ENCODE peak calls at places on chromosomes 4 and X, in nine cellular contexts. B, X, I, P, T, Q, C, E and U are unnamed samples.

GRCh38 chr4:23999714-24000113 is 109.9 kb upstream of the PPARGC1A start:
- DNase-seq in B (no peak), X (no peak), I (no peak), P (no peak), T (no peak), Q (no peak), C (no peak), E (no peak), U (no peak)

GRCh38 chr4:147772459-147772969 is 40.6 kb downstream of the ARHGAP10 start:
- DNase-seq in B (no peak), X (no peak), I (peak; percentile 90), P (no peak), T (no peak), Q (no peak), C (no peak), E (peak; percentile 55), U (no peak)

GRCh38 chr4:14596904-14597303 is 405.4 kb upstream of the CPEB2 start:
- DNase-seq in B (no peak), X (no peak), I (no peak), P (no peak), T (no peak), Q (no peak), C (no peak), E (no peak), U (no peak)

GRCh38 chrX:155966876-155967275 is 30.6 kb upstream of the IL9R start:
- DNase-seq in B (no peak), X (no peak), I (no peak), P (no peak), T (peak; percentile 53), Q (peak; percentile 9), C (peak; percentile 48), E (no peak), U (peak; percentile 37)

GRCh38 chr4:14193601-14194000 is 566.1 kb upstream of the BOD1L1 start:
- DNase-seq in B (no peak), X (no peak), I (peak; percentile 64), P (no peak), T (no peak), Q (no peak), C (no peak), E (no peak), U (no peak)

GRCh38 chr4:170736710-170737109 is 647.0 kb upstream of the AADAT start:
- DNase-seq in B (no peak), X (no peak), I (no peak), P (no peak), T (no peak), Q (no peak), C (no peak), E (peak; percentile 1), U (no peak)

GRCh38 chrX:49308604-49309269 is 5.3 kb downstream of the GAGE10 start:
- DNase-seq in B (peak; percentile 60), X (no peak), I (peak; percentile 31), P (no peak), T (no peak), Q (no peak), C (no peak), E (no peak), U (peak; percentile 21)

GRCh38 chrX:133654801-133655200 is 239.5 kb upstream of the GPC4 start:
- DNase-seq in B (no peak), X (no peak), I (peak; percentile 38), P (no peak), T (no peak), Q (no peak), C (no peak), E (no peak), U (no peak)

GRCh38 chr4:48629458-48629857 is 139.4 kb downstream of the ZAR1 start:
- DNase-seq in B (no peak), X (no peak), I (no peak), P (no peak), T (no peak), Q (no peak), C (no peak), E (no peak), U (no peak)

GRCh38 chr4:52670121-52670520 is 11.0 kb upstream of the USP46 start:
- DNase-seq in B (no peak), X (no peak), I (no peak), P (no peak), T (no peak), Q (no peak), C (no peak), E (no peak), U (no peak)

GRCh38 chr4:26238782-26239647 is 81.8 kb upstream of the RBPJ start:
- DNase-seq in B (no peak), X (no peak), I (peak; percentile 42), P (no peak), T (no peak), Q (no peak), C (no peak), E (peak; percentile 65), U (peak; percentile 60)

GRCh38 chrX:68822641-68823410 is 6.0 kb upstream of the EFNB1 start:
- DNase-seq in B (no peak), X (peak; percentile 58), I (peak; percentile 72), P (peak; percentile 60), T (no peak), Q (no peak), C (no peak), E (no peak), U (peak; percentile 41)

GRCh38 chr4:25505637-25505991 is 128.6 kb downstream of the ANAPC4 start:
- DNase-seq in B (no peak), X (no peak), I (no peak), P (no peak), T (no peak), Q (no peak), C (no peak), E (no peak), U (no peak)

GRCh38 chr4:106344324-106344970 is 24.1 kb downstream of the GIMD1 start:
- DNase-seq in B (no peak), X (no peak), I (peak; percentile 67), P (no peak), T (no peak), Q (no peak), C (no peak), E (no peak), U (no peak)

DNA sequence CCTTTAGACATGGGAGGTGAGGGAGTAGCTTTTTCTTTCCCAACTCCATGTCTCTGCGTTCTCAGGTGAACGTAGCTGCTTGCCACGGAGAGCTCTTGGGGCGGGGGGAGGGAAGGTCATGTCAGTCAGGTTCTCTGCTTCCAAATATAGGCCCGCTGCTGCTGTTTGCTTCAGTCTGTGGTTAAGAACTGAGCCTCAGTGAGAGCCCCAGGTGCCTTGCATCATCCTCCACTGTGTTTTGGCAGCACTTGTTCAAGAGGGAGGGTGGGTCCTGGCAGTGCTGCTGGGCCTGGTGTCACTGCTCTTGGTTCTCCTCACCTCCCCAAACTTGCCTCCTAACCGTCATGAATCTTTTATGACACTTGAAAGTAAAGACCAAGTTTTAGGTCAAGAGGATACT is 46.6 kb downstream of the HADH start:
- DNase-seq in B (no peak), X (no peak), I (no peak), P (no peak), T (peak; percentile 59), Q (peak; percentile 58), C (no peak), E (no peak), U (no peak)
- H3K4me3 ChIP-seq in B (no peak overlapping the region), X (no peak overlapping the region), I (no peak overlapping the region), P (no peak overlapping the region), T (no peak overlapping the region), Q (no peak overlapping the region), C (no peak overlapping the region), E (no peak overlapping the region), U (no peak overlapping the region)

GRCh38 chrX:2370436-2370835 is 130.3 kb downstream of the DHRSX start:
- DNase-seq in B (no peak), X (no peak), I (peak; percentile 25), P (no peak), T (no peak), Q (no peak), C (no peak), E (no peak), U (no peak)

GRCh38 chrX:2374086-2374485 is 126.7 kb downstream of the DHRSX start:
- DNase-seq in B (no peak), X (no peak), I (peak; percentile 77), P (no peak), T (no peak), Q (no peak), C (no peak), E (no peak), U (no peak)

GRCh38 chrX:2373615-2374014 is 127.2 kb downstream of the DHRSX start:
- DNase-seq in B (no peak), X (no peak), I (no peak), P (no peak), T (no peak), Q (no peak), C (no peak), E (no peak), U (no peak)

GRCh38 chrX:2376166-2376565 is 124.6 kb downstream of the DHRSX start:
- DNase-seq in B (no peak), X (no peak), I (no peak), P (no peak), T (no peak), Q (no peak), C (no peak), E (no peak), U (no peak)

GRCh38 chrX:2371026-2371778 is 129.6 kb downstream of the DHRSX start:
- DNase-seq in B (no peak), X (no peak), I (no peak), P (no peak), T (no peak), Q (no peak), C (no peak), E (no peak), U (no peak)
- H3K4me3 ChIP-seq in B (no peak overlapping the region), X (no peak overlapping the region), I (no peak overlapping the region), P (no peak overlapping the region), T (no peak overlapping the region), Q (no peak overlapping the region), C (no peak overlapping the region), E (no peak overlapping the region), U (no peak overlapping the region)

GRCh38 chr4:98521486-98521885 is 136.9 kb downstream of the TSPAN5 start:
- DNase-seq in B (no peak), X (no peak), I (no peak), P (no peak), T (no peak), Q (no peak), C (no peak), E (no peak), U (no peak)
- H3K4me3 ChIP-seq in B (no peak overlapping the region), X (no peak overlapping the region), I (no peak overlapping the region), P (no peak overlapping the region), T (no peak overlapping the region), Q (no peak overlapping the region), C (no peak overlapping the region), E (no peak overlapping the region), U (no peak overlapping the region)

DNA sequence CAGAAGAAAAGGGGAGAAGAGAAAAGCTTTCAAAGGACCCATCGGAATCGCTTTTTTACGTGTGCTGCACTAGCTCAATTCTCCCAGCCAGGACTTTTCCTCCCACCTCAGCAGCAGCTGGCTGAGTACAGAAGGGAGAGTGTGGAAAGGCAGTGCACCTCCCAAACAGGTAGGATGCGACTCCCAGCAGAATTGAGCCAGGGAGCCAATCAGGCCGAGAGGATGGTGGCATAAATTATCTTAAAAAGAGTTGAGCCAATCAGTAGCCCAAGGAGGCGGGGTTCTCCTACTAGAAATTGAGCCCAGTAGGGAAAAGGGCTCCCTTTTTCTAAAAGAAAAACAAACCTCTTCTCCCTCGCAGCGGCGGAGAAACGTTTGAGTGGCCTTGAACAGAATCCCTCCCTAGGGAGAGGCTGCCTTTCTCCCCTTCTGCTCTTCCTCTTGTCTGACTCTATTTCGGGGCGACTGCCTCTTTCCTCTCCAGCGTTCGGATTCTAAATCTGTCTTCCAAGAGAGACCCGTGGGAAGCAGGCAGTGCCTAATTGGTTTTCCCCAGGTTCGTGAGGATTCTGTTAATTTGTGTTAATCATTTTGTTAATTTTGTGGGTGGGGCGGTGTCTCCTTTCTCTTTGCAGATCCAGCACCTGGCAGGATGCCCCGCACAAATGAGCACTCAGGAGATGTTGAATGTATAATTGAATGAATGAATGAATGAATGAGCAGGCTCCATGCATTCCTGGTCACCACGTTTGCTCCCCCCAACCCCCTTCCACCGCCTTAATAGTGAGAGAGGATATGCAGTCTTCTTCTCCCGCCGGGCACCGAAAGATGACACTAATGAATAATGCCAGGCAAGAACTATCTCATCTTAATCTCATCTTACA is at the start of gene GABRG1:
- DNase-seq in B (no peak), X (no peak), I (no peak), P (no peak), T (no peak), Q (no peak), C (no peak), E (no peak), U (no peak)
- H3K4me3 ChIP-seq in B (no peak within 1 kb of the TSS), X (no peak within 1 kb of the TSS), I (no peak within 1 kb of the TSS), P (no peak within 1 kb of the TSS), T (no peak within 1 kb of the TSS), Q (no peak within 1 kb of the TSS), C (no peak within 1 kb of the TSS), E (no peak within 1 kb of the TSS), U (no peak within 1 kb of the TSS)